ENCODE peak calls at places on chromosomes 12 and 14, in seven cellular contexts. X is HCT116, P is A549, A is HepG2, Z is K562, F is GM12878, S is SK-N-SH. C is an unnamed sample. For H3K9me3, the result is how much of the 10 kb centered on the place peaks cover.

GRCh38 chr12:50411051-50411660 is 10.5 kb downstream of the LARP4 start:
- DNase-seq in X (no peak), P (no peak), A (no peak), Z (no peak), F (no peak), S (no peak), C (no peak)

GRCh38 chr12:13163868-13164267 is 32.7 kb upstream of the EMP1 start:
- DNase-seq in X (no peak), P (no peak), A (no peak), Z (no peak), F (no peak), S (no peak), C (no peak)

GRCh38 chr14:36070056-36071043 is 106.2 kb downstream of the PTCSC3 start:
- DNase-seq in X (peak), P (peak), A (peak), Z (peak), F (no peak), S (peak), C (peak)

GRCh38 chr12:91272456-91273063 is 89.9 kb upstream of the DCN start:
- DNase-seq in X (no peak), P (no peak), A (no peak), Z (no peak), F (no peak), S (no peak), C (no peak)

GRCh38 chr14:89139404-89140247 is 277.4 kb downstream of the FOXN3 start:
- DNase-seq in X (no peak), P (no peak), A (peak), Z (no peak), F (no peak), S (no peak), C (no peak)

GRCh38 chr12:76259071-76259470 is 89.1 kb downstream of the BBS10 start:
- DNase-seq in X (no peak), P (no peak), A (no peak), Z (no peak), F (no peak), S (no peak), C (no peak)

GRCh38 chr14:53934778-53935414 is 21.7 kb downstream of the BMP4 start:
- DNase-seq in X (no peak), P (no peak), A (peak), Z (no peak), F (no peak), S (no peak), C (no peak)

GRCh38 chr12:19382563-19382962 is 56.7 kb upstream of the AEBP2 start:
- DNase-seq in X (no peak), P (no peak), A (no peak), Z (no peak), F (no peak), S (no peak), C (no peak)

GRCh38 chr12:80441921-80442320 is 2.1 kb upstream of the PTPRQ start:
- DNase-seq in X (no peak), P (no peak), A (no peak), Z (no peak), F (no peak), S (no peak), C (no peak)

GRCh38 chr12:80442426-80443222 is 1.4 kb upstream of the PTPRQ start:
- DNase-seq in X (no peak), P (no peak), A (peak), Z (no peak), F (no peak), S (no peak), C (no peak)

GRCh38 chr12:80443974-80444666 is at the start of gene PTPRQ:
- DNase-seq in X (no peak), P (no peak), A (no peak), Z (no peak), F (no peak), S (no peak), C (no peak)

GRCh38 chr12:80445083-80445482 is 1.0 kb downstream of the PTPRQ start:
- DNase-seq in X (no peak), P (no peak), A (no peak), Z (no peak), F (no peak), S (no peak), C (no peak)
- H3K4me3 ChIP-seq in X (no peak), P (no peak), A (no peak), Z (no peak), F (no peak), S (no peak), C (no peak)

GRCh38 chr14:91509878-91510170 is 286 bp downstream of the PPP4R3A start:
- DNase-seq in X (no peak), P (no peak), A (no peak), Z (no peak), F (no peak), S (no peak), C (no peak)
- TF ChIP-seq REST in X (no peak), P (no peak), A (no peak), Z (no peak), F (no peak), S (no peak), C (no peak)

GRCh38 chr14:101320386-101320785 is 240.9 kb upstream of the DIO3 start:
- DNase-seq in X (no peak), P (no peak), A (no peak), Z (no peak), F (no peak), S (no peak), C (no peak)

GRCh38 chr14:101323111-101323510 is 238.2 kb upstream of the DIO3 start:
- DNase-seq in X (no peak), P (no peak), A (no peak), Z (no peak), F (no peak), S (no peak), C (no peak)

GRCh38 chr14:101315802-101316296 is 245.4 kb upstream of the DIO3 start:
- DNase-seq in X (peak), P (no peak), A (no peak), Z (no peak), F (no peak), S (no peak), C (no peak)

GRCh38 chr14:101322223-101322622 is 239.1 kb upstream of the DIO3 start:
- DNase-seq in X (no peak), P (no peak), A (no peak), Z (no peak), F (no peak), S (no peak), C (no peak)

DNA sequence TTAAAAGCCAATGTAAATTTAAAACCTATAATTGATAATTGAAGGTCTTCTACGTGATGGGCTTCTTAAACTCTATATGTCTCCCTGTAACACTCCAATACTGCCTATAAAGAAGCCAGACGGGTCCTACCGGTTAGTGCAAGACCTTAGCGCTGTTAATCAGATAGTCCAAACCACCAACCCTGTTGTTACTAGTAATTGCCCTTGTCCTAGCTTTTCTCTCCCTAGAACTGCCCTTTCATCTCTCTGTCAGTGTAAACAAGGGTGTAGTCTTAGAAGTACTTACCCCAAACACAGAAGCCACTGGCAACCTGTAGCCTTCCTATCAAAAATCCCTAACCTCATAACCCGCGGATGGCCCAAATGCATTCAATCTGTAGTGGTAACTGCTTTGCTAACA is 243.0 kb upstream of the DIO3 start:
- DNase-seq in X (no peak), P (no peak), A (no peak), Z (no peak), F (no peak), S (no peak), C (no peak)
- H3K9me3 ChIP-seq in X (under half), P (under half), A (under half), Z (under half), F (under half), S (under half), C (under half)

GRCh38 chr12:27608890-27609289 is 84.9 kb downstream of the PPFIBP1 start:
- DNase-seq in X (no peak), P (no peak), A (no peak), Z (no peak), F (no peak), S (no peak), C (no peak)

GRCh38 chr12:27606986-27607385 is 83.0 kb downstream of the PPFIBP1 start:
- DNase-seq in X (no peak), P (no peak), A (peak), Z (no peak), F (no peak), S (no peak), C (no peak)

GRCh38 chr12:27614386-27614785 is 81.9 kb upstream of the REP15 start:
- DNase-seq in X (no peak), P (no peak), A (no peak), Z (no peak), F (no peak), S (no peak), C (no peak)

GRCh38 chr12:27607611-27608010 is 83.6 kb downstream of the PPFIBP1 start:
- DNase-seq in X (no peak), P (no peak), A (no peak), Z (no peak), F (no peak), S (no peak), C (no peak)

GRCh38 chr12:27610380-27610779 is 85.9 kb upstream of the REP15 start:
- DNase-seq in X (peak), P (no peak), A (no peak), Z (no peak), F (no peak), S (no peak), C (no peak)
- H3K4me3 ChIP-seq in X (peak), P (no peak), A (no peak), Z (no peak), F (no peak), S (no peak), C (no peak)

GRCh38 chr12:100127766-100128508 is 14.7 kb downstream of the BLTP3B start:
- DNase-seq in X (no peak), P (no peak), A (peak), Z (no peak), F (no peak), S (no peak), C (no peak)

GRCh38 chr12:100123316-100124095 is 19.2 kb downstream of the BLTP3B start:
- DNase-seq in X (no peak), P (no peak), A (no peak), Z (no peak), F (no peak), S (peak), C (no peak)

GRCh38 chr12:100133200-100133599 is 9.5 kb downstream of the BLTP3B start:
- DNase-seq in X (no peak), P (no peak), A (no peak), Z (no peak), F (no peak), S (no peak), C (no peak)

DNA sequence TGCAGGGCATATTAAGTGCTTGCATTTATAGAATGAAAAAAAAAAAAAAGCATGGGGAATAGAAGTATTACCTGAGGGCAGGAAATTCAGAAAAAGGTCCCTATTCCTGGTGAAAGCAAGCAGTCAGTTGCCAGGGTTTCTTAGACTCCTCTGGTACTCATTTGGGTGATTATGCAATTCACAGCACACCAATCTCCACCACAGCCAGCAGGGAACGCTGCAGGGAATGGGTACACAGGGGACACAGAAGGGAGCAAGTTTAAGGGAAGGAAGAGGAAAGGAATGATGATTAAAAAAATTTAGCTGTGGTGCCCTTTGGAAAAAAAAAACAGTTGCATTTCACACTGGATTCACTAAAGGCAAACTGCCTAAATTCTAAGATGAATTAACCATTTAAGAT is 14.2 kb downstream of the BLTP3B start:
- DNase-seq in X (no peak), P (peak), A (peak), Z (no peak), F (no peak), S (peak), C (no peak)
- TF ChIP-seq REST in X (no peak), P (no peak), A (no peak), Z (no peak), F (no peak), S (no peak), C (no peak)

DNA sequence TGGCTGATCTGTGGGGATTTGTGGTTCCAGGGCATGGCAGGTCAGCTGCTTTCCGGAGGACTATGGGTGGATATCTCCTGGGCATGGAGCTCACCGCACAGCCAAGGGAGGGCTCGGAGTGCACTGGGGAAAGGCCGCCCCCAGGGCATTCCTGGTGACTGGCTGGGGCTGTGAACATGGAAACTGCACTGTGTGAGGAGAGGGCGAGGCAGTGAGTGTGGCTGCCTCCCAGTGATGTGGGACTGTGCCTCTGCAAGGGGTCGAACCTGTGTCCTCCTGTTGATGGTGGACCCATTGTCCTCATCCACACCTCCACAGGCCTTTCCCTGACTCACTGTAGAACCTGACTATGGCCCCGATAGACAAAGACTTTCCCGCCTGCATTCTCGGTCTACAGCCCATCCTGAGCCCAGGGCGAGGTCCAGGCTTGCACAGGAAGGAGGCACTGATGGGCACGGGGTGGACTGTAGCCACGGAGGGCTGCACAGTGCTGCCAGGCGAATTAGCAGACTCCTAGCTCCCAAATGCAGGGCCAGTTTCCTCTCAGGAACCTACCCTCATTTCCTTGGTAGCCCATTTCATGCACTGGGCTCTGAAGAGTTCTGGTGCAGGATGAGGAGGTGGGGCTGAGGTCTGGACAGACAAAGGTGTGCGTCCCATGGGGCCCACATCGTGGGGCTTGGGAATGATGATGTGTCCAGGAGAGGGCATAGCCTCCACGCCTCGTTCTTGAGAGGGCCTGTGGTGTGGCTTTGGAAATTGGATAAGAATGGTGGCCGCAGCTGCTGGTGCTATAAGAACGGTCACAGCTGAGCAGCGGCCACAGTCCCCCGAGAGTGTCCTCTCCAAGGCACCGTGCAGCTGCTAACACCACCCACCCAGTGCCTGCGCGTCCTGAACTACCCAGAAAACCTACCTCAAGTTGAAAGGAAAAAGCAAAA is 415.1 kb downstream of the TMEM121 start:
- DNase-seq in X (no peak), P (no peak), A (no peak), Z (no peak), F (no peak), S (no peak), C (no peak)
- H3K9me3 ChIP-seq in X (under half), P (under half), A (under half), Z (under half), F (under half), S (under half), C (under half)

GRCh38 chr12:53698948-53699672 is 23.2 kb upstream of the ATP5MC2 start:
- DNase-seq in X (no peak), P (no peak), A (no peak), Z (no peak), F (no peak), S (no peak), C (no peak)

GRCh38 chr12:53696655-53697321 is 20.9 kb upstream of the ATP5MC2 start:
- DNase-seq in X (no peak), P (no peak), A (no peak), Z (no peak), F (no peak), S (no peak), C (no peak)

GRCh38 chr12:53696285-53696654 is 20.4 kb upstream of the ATP5MC2 start:
- DNase-seq in X (peak), P (peak), A (peak), Z (peak), F (peak), S (peak), C (no peak)

GRCh38 chr12:53694746-53695145 is 18.9 kb upstream of the ATP5MC2 start:
- DNase-seq in X (no peak), P (no peak), A (no peak), Z (no peak), F (no peak), S (no peak), C (no peak)

DNA sequence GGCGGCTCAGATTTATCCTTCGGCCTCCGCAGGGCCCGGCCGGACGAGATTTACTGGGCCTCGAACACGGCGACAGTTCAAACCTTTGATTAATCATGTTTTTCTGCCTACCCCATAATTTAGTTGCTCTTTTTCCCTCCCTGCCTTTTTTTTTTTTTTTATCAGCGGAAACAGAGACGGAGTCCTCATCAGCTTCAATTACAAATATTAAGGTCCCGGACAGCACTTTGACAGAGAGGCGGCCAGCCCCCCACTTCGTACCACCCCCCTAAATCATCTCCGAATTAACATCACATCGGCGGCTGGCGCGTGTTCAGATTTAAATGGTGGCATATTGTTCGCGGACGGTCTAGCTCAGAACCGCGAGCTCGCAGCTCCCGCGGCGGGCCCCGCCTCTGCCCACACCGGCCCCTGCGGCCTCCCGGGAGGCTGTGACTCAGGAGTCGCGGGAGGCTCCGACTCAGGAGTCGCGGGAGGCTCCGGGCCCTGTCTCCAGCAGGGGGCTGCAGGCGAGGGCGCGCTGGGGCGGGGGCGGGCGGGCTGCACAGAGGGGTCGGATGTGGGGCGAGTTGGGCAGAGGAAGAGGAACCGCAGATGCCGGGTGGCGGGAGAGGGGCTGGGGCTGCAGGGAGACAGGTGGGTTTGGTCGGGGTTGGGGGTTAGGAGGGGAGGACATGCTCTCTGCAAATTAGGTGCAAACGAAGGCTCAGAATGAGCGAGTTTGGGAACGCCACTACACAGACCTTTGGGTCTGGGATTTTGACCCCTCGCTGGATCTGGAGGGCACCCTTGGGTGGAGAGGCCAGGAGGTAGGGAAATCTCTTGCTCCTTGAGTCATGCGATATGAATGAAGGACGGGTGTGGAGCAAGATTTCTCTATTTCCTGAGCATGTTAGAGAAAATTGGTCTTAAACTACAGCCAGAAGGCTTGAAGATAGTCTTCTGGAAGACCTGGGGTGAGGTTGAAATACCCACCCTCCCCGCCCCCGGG is 19.6 kb upstream of the ATP5MC2 start:
- DNase-seq in X (peak), P (peak), A (no peak), Z (peak), F (no peak), S (peak), C (no peak)
- H3K4me3 ChIP-seq in X (peak), P (peak), A (no peak), Z (no peak), F (no peak), S (no peak), C (no peak)

DNA sequence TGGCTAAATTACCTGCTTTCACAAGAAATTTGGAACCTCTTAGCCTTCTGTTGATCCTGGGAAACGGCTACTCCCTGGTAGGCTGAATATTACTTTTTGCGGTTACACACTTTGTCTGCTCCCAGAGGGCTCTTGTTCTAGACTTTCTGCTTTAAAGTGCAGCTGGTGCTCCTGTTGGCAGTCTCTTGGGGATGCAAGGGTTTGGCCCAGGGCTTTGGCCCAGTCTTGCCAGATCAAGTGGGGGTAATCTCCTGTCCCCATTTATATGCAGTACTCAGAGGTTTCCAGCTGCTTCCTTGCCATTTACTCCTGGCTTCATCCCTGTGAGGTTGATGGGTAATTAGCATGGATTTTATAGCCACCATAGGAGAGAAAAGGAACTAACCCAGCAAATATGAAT is 558.2 kb upstream of the MIS18BP1 start:
- DNase-seq in X (no peak), P (no peak), A (no peak), Z (no peak), F (no peak), S (no peak), C (no peak)
- TF ChIP-seq REST in X (no peak), P (no peak), A (no peak), Z (no peak), F (no peak), S (no peak), C (no peak)

DNA sequence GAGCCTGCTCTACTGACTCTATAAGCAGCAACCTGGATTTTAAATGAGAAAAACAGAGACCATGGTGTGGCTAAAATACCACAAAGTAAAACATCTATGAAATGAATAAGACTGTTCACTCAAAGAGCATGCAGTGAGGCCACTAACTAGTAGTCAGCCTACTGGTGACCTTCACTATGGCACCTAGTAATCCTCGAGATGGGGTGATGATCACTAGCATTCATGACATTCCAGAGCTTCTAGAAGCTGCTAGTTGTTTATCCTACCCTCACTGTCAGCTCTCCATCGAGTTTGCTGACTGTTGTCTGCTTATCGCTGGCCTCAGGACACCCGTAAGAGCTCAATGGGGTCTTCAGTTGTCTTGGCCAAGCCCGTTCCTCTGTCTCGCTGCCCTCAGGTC is 13.7 kb downstream of the SPTB start:
- DNase-seq in X (no peak), P (no peak), A (no peak), Z (no peak), F (no peak), S (no peak), C (no peak)
- H3K9me3 ChIP-seq in X (under half), P (under half), A (under half), Z (under half), F (under half), S (under half), C (under half)